ENCODE peak calls at places on chromosomes 11 and 22, in six cellular contexts. One of them, this sample, is unnamed.

GRCh38 chr11:112004389-112004788 is 20.8 kb upstream of the DLAT start:
- DNase-seq in NCI-H1436: no peak
- DNase-seq in G401: no peak
- DNase-seq in hippocampal formation: no peak
- DNase-seq in activated CD4-positive, alpha-beta T cell treated with anti-CD3 and anti-CD28 coated beads, Interleukin-2, amount 10 ng/mL, durations not matched to agents 7 days and 5 days: peak; percentile 8
- DNase-seq in NCI-H510A: no peak
- DNase-seq in this sample: peak; percentile 11

GRCh38 chr22:19770349-19771220 is 10.0 kb downstream of the TBX1 start:
- DNase-seq in NCI-H1436: no peak
- DNase-seq in G401: no peak
- DNase-seq in hippocampal formation: no peak
- DNase-seq in activated CD4-positive, alpha-beta T cell treated with anti-CD3 and anti-CD28 coated beads, Interleukin-2, amount 10 ng/mL, durations not matched to agents 7 days and 5 days: no peak
- DNase-seq in NCI-H510A: no peak
- DNase-seq in this sample: peak; percentile 45

GRCh38 chr11:117941163-117941707 is 12.0 kb upstream of the TMPRSS13 start:
- DNase-seq in NCI-H1436: no peak
- DNase-seq in G401: no peak
- DNase-seq in hippocampal formation: no peak
- DNase-seq in activated CD4-positive, alpha-beta T cell treated with anti-CD3 and anti-CD28 coated beads, Interleukin-2, amount 10 ng/mL, durations not matched to agents 7 days and 5 days: peak; percentile 2
- DNase-seq in NCI-H510A: no peak
- DNase-seq in this sample: no peak

GRCh38 chr11:124762624-124763155 is 600 bp upstream of the ESAM start:
- DNase-seq in NCI-H1436: no peak
- DNase-seq in G401: no peak
- DNase-seq in hippocampal formation: no peak
- DNase-seq in activated CD4-positive, alpha-beta T cell treated with anti-CD3 and anti-CD28 coated beads, Interleukin-2, amount 10 ng/mL, durations not matched to agents 7 days and 5 days: no peak
- DNase-seq in NCI-H510A: no peak
- DNase-seq in this sample: no peak

GRCh38 chr11:118609380-118610219 is 2.2 kb downstream of the PHLDB1 start:
- DNase-seq in NCI-H1436: no peak
- DNase-seq in G401: no peak
- DNase-seq in hippocampal formation: peak; percentile 77
- DNase-seq in activated CD4-positive, alpha-beta T cell treated with anti-CD3 and anti-CD28 coated beads, Interleukin-2, amount 10 ng/mL, durations not matched to agents 7 days and 5 days: no peak
- DNase-seq in NCI-H510A: no peak
- DNase-seq in this sample: peak; percentile 36

GRCh38 chr11:119306373-119306890 is 10.5 kb downstream of the MCAM start:
- DNase-seq in NCI-H1436: no peak
- DNase-seq in G401: no peak
- DNase-seq in hippocampal formation: no peak
- DNase-seq in activated CD4-positive, alpha-beta T cell treated with anti-CD3 and anti-CD28 coated beads, Interleukin-2, amount 10 ng/mL, durations not matched to agents 7 days and 5 days: peak; percentile 40
- DNase-seq in NCI-H510A: no peak
- DNase-seq in this sample: peak; percentile 71

GRCh38 chr11:65398362-65398910 is 12.0 kb downstream of the FRMD8 start:
- DNase-seq in NCI-H1436: no peak
- DNase-seq in G401: peak; percentile 37
- DNase-seq in hippocampal formation: no peak
- DNase-seq in activated CD4-positive, alpha-beta T cell treated with anti-CD3 and anti-CD28 coated beads, Interleukin-2, amount 10 ng/mL, durations not matched to agents 7 days and 5 days: no peak
- DNase-seq in NCI-H510A: no peak
- DNase-seq in this sample: no peak

GRCh38 chr11:79971255-79971654 is 530.4 kb upstream of the TENM4 start:
- DNase-seq in NCI-H1436: no peak
- DNase-seq in G401: no peak
- DNase-seq in hippocampal formation: no peak
- DNase-seq in activated CD4-positive, alpha-beta T cell treated with anti-CD3 and anti-CD28 coated beads, Interleukin-2, amount 10 ng/mL, durations not matched to agents 7 days and 5 days: no peak
- DNase-seq in NCI-H510A: no peak
- DNase-seq in this sample: no peak

GRCh38 chr11:46039990-46040389 is 81.3 kb downstream of the PHF21A start:
- DNase-seq in NCI-H1436: no peak
- DNase-seq in G401: no peak
- DNase-seq in hippocampal formation: no peak
- DNase-seq in activated CD4-positive, alpha-beta T cell treated with anti-CD3 and anti-CD28 coated beads, Interleukin-2, amount 10 ng/mL, durations not matched to agents 7 days and 5 days: no peak
- DNase-seq in NCI-H510A: no peak
- DNase-seq in this sample: no peak

GRCh38 chr11:27331984-27332383 is 31.0 kb downstream of the CCDC34 start:
- DNase-seq in NCI-H1436: no peak
- DNase-seq in G401: no peak
- DNase-seq in hippocampal formation: no peak
- DNase-seq in activated CD4-positive, alpha-beta T cell treated with anti-CD3 and anti-CD28 coated beads, Interleukin-2, amount 10 ng/mL, durations not matched to agents 7 days and 5 days: no peak
- DNase-seq in NCI-H510A: no peak
- DNase-seq in this sample: no peak

GRCh38 chr11:106391771-106392412 is 314.4 kb downstream of the AASDHPPT start:
- DNase-seq in NCI-H1436: no peak
- DNase-seq in G401: no peak
- DNase-seq in hippocampal formation: no peak
- DNase-seq in activated CD4-positive, alpha-beta T cell treated with anti-CD3 and anti-CD28 coated beads, Interleukin-2, amount 10 ng/mL, durations not matched to agents 7 days and 5 days: no peak
- DNase-seq in NCI-H510A: no peak
- DNase-seq in this sample: no peak

GRCh38 chr22:23256986-23257888 is 76.9 kb downstream of the BCR start:
- DNase-seq in NCI-H1436: no peak
- DNase-seq in G401: no peak
- DNase-seq in hippocampal formation: no peak
- DNase-seq in activated CD4-positive, alpha-beta T cell treated with anti-CD3 and anti-CD28 coated beads, Interleukin-2, amount 10 ng/mL, durations not matched to agents 7 days and 5 days: no peak
- DNase-seq in NCI-H510A: no peak
- DNase-seq in this sample: no peak

GRCh38 chr22:44583076-44583760 is 85.2 kb upstream of the RTL6 start:
- DNase-seq in NCI-H1436: no peak
- DNase-seq in G401: no peak
- DNase-seq in hippocampal formation: no peak
- DNase-seq in activated CD4-positive, alpha-beta T cell treated with anti-CD3 and anti-CD28 coated beads, Interleukin-2, amount 10 ng/mL, durations not matched to agents 7 days and 5 days: no peak
- DNase-seq in NCI-H510A: no peak
- DNase-seq in this sample: no peak

GRCh38 chr11:22690245-22690644 is 23.8 kb downstream of the GAS2 start:
- DNase-seq in NCI-H1436: no peak
- DNase-seq in G401: no peak
- DNase-seq in hippocampal formation: no peak
- DNase-seq in activated CD4-positive, alpha-beta T cell treated with anti-CD3 and anti-CD28 coated beads, Interleukin-2, amount 10 ng/mL, durations not matched to agents 7 days and 5 days: no peak
- DNase-seq in NCI-H510A: no peak
- DNase-seq in this sample: no peak

GRCh38 chr11:46673713-46674462 is 26.5 kb downstream of the ARHGAP1 start:
- DNase-seq in NCI-H1436: no peak
- DNase-seq in G401: no peak
- DNase-seq in hippocampal formation: no peak
- DNase-seq in activated CD4-positive, alpha-beta T cell treated with anti-CD3 and anti-CD28 coated beads, Interleukin-2, amount 10 ng/mL, durations not matched to agents 7 days and 5 days: no peak
- DNase-seq in NCI-H510A: no peak
- DNase-seq in this sample: no peak

GRCh38 chr11:122677256-122677655 is 21.7 kb downstream of the UBASH3B start:
- DNase-seq in NCI-H1436: no peak
- DNase-seq in G401: peak; percentile 32
- DNase-seq in hippocampal formation: no peak
- DNase-seq in activated CD4-positive, alpha-beta T cell treated with anti-CD3 and anti-CD28 coated beads, Interleukin-2, amount 10 ng/mL, durations not matched to agents 7 days and 5 days: no peak
- DNase-seq in NCI-H510A: no peak
- DNase-seq in this sample: no peak

GRCh38 chr22:50399751-50400331 is 56.7 kb downstream of the PPP6R2 start:
- DNase-seq in NCI-H1436: no peak
- DNase-seq in G401: peak; percentile 73
- DNase-seq in hippocampal formation: peak; percentile 59
- DNase-seq in activated CD4-positive, alpha-beta T cell treated with anti-CD3 and anti-CD28 coated beads, Interleukin-2, amount 10 ng/mL, durations not matched to agents 7 days and 5 days: no peak
- DNase-seq in NCI-H510A: no peak
- DNase-seq in this sample: no peak

GRCh38 chr11:110778351-110778750 is 66.1 kb upstream of the ARHGAP20 start:
- DNase-seq in NCI-H1436: no peak
- DNase-seq in G401: no peak
- DNase-seq in hippocampal formation: no peak
- DNase-seq in activated CD4-positive, alpha-beta T cell treated with anti-CD3 and anti-CD28 coated beads, Interleukin-2, amount 10 ng/mL, durations not matched to agents 7 days and 5 days: no peak
- DNase-seq in NCI-H510A: no peak
- DNase-seq in this sample: no peak

GRCh38 chr11:18173225-18173866 is 709 bp downstream of the MRGPRX4 start:
- DNase-seq in NCI-H1436: no peak
- DNase-seq in G401: no peak
- DNase-seq in hippocampal formation: no peak
- DNase-seq in activated CD4-positive, alpha-beta T cell treated with anti-CD3 and anti-CD28 coated beads, Interleukin-2, amount 10 ng/mL, durations not matched to agents 7 days and 5 days: no peak
- DNase-seq in NCI-H510A: no peak
- DNase-seq in this sample: no peak

GRCh38 chr22:43308451-43309235 is 34.5 kb downstream of the SCUBE1 start:
- DNase-seq in NCI-H1436: peak; percentile 76
- DNase-seq in G401: no peak
- DNase-seq in hippocampal formation: no peak
- DNase-seq in activated CD4-positive, alpha-beta T cell treated with anti-CD3 and anti-CD28 coated beads, Interleukin-2, amount 10 ng/mL, durations not matched to agents 7 days and 5 days: no peak
- DNase-seq in NCI-H510A: peak; percentile 64
- DNase-seq in this sample: no peak

GRCh38 chr11:64741393-64742086 is 2.4 kb downstream of the RASGRP2 start:
- DNase-seq in NCI-H1436: no peak
- DNase-seq in G401: no peak
- DNase-seq in hippocampal formation: no peak
- DNase-seq in activated CD4-positive, alpha-beta T cell treated with anti-CD3 and anti-CD28 coated beads, Interleukin-2, amount 10 ng/mL, durations not matched to agents 7 days and 5 days: no peak
- DNase-seq in NCI-H510A: no peak
- DNase-seq in this sample: no peak

GRCh38 chr22:31945971-31946680 is 1.8 kb downstream of the YWHAH start:
- DNase-seq in NCI-H1436: no peak
- DNase-seq in G401: peak; percentile 74
- DNase-seq in hippocampal formation: no peak
- DNase-seq in activated CD4-positive, alpha-beta T cell treated with anti-CD3 and anti-CD28 coated beads, Interleukin-2, amount 10 ng/mL, durations not matched to agents 7 days and 5 days: no peak
- DNase-seq in NCI-H510A: no peak
- DNase-seq in this sample: no peak

GRCh38 chr11:46247090-46247489 is 30.4 kb upstream of the CREB3L1 start:
- DNase-seq in NCI-H1436: no peak
- DNase-seq in G401: no peak
- DNase-seq in hippocampal formation: no peak
- DNase-seq in activated CD4-positive, alpha-beta T cell treated with anti-CD3 and anti-CD28 coated beads, Interleukin-2, amount 10 ng/mL, durations not matched to agents 7 days and 5 days: no peak
- DNase-seq in NCI-H510A: no peak
- DNase-seq in this sample: no peak

GRCh38 chr11:69592986-69593385 is 48.0 kb upstream of the CCND1 start:
- DNase-seq in NCI-H1436: no peak
- DNase-seq in G401: no peak
- DNase-seq in hippocampal formation: no peak
- DNase-seq in activated CD4-positive, alpha-beta T cell treated with anti-CD3 and anti-CD28 coated beads, Interleukin-2, amount 10 ng/mL, durations not matched to agents 7 days and 5 days: no peak
- DNase-seq in NCI-H510A: no peak
- DNase-seq in this sample: no peak

This sample was measured in naive thymus-derived CD8-positive, alpha-beta T cell.